ENCODE peak calls at places on chromosomes 1 and 21, in five cellular contexts. One of them, this sample, is unnamed.

GRCh38 chr21:34029724-34030528 is 43.5 kb upstream of the MRPS6 start:
- DNase-seq in A549: peak; percentile 53
- DNase-seq in uterus: peak; percentile 49
- DNase-seq in IMR-90: peak; percentile 82
- DNase-seq in ovary: no peak
- DNase-seq in this sample: peak; percentile 36

GRCh38 chr1:112318698-112319370 is 77.2 kb upstream of the CTTNBP2NL start:
- DNase-seq in IMR-90: no peak
- DNase-seq in uterus: no peak
- DNase-seq in ovary: no peak
- DNase-seq in A549: no peak
- DNase-seq in this sample: no peak

GRCh38 chr1:38132681-38133080 is 86.1 kb upstream of the POU3F1 start:
- DNase-seq in uterus: no peak
- DNase-seq in ovary: no peak
- DNase-seq in A549: no peak
- DNase-seq in IMR-90: no peak
- DNase-seq in this sample: no peak

GRCh38 chr1:72284398-72285073 is 2.2 kb upstream of the NEGR1 start:
- DNase-seq in ovary: peak; percentile 65
- DNase-seq in A549: no peak
- DNase-seq in uterus: peak; percentile 31
- DNase-seq in IMR-90: peak; percentile 96
- DNase-seq in this sample: no peak

GRCh38 chr1:71088645-71089287 is 7.9 kb upstream of the ZRANB2 start:
- DNase-seq in IMR-90: no peak
- DNase-seq in uterus: no peak
- DNase-seq in ovary: no peak
- DNase-seq in A549: no peak
- DNase-seq in this sample: no peak

GRCh38 chr1:16980473-16981268 is at the start of gene MFAP2:
- DNase-seq in A549: no peak
- DNase-seq in uterus: peak; percentile 62
- DNase-seq in ovary: peak; percentile 64
- DNase-seq in IMR-90: no peak
- DNase-seq in this sample: no peak

GRCh38 chr1:234286206-234286605 is 87.0 kb upstream of the COA6 start:
- DNase-seq in IMR-90: no peak
- DNase-seq in A549: no peak
- DNase-seq in uterus: no peak
- DNase-seq in ovary: no peak
- DNase-seq in this sample: no peak

GRCh38 chr1:70205076-70205436 is 323 bp downstream of the LRRC40 start:
- DNase-seq in IMR-90: no peak
- DNase-seq in uterus: no peak
- DNase-seq in A549: no peak
- DNase-seq in ovary: no peak
- DNase-seq in this sample: no peak

GRCh38 chr1:59738152-59738551 is 76.6 kb upstream of the HOOK1 start:
- DNase-seq in ovary: no peak
- DNase-seq in A549: no peak
- DNase-seq in IMR-90: peak; percentile 93
- DNase-seq in uterus: no peak
- DNase-seq in this sample: no peak

GRCh38 chr21:38806153-38806941 is 618 bp downstream of the ETS2 start:
- DNase-seq in IMR-90: no peak
- DNase-seq in uterus: no peak
- DNase-seq in ovary: peak; percentile 69
- DNase-seq in A549: no peak
- DNase-seq in this sample: no peak

GRCh38 chr1:217535601-217536377 is 95.1 kb downstream of the GPATCH2 start:
- DNase-seq in uterus: no peak
- DNase-seq in A549: no peak
- DNase-seq in IMR-90: no peak
- DNase-seq in ovary: no peak
- DNase-seq in this sample: no peak

GRCh38 chr1:225581193-225581592 is 71.7 kb downstream of the ENAH start:
- DNase-seq in IMR-90: no peak
- DNase-seq in ovary: no peak
- DNase-seq in A549: no peak
- DNase-seq in uterus: no peak
- DNase-seq in this sample: no peak

GRCh38 chr21:42669069-42669468 is 15.6 kb downstream of the PDE9A start:
- DNase-seq in ovary: peak; percentile 63
- DNase-seq in A549: no peak
- DNase-seq in uterus: peak; percentile 73
- DNase-seq in IMR-90: no peak
- DNase-seq in this sample: no peak

GRCh38 chr21:42670058-42670830 is 16.8 kb downstream of the PDE9A start:
- DNase-seq in A549: no peak
- DNase-seq in IMR-90: no peak
- DNase-seq in uterus: no peak
- DNase-seq in ovary: no peak
- DNase-seq in this sample: no peak

GRCh38 chr21:42668193-42668592 is 14.8 kb downstream of the PDE9A start:
- DNase-seq in A549: no peak
- DNase-seq in uterus: no peak
- DNase-seq in ovary: no peak
- DNase-seq in IMR-90: no peak
- DNase-seq in this sample: no peak

GRCh38 chr21:42666918-42667317 is 13.5 kb downstream of the PDE9A start:
- DNase-seq in A549: no peak
- DNase-seq in uterus: no peak
- DNase-seq in ovary: no peak
- DNase-seq in IMR-90: no peak
- DNase-seq in this sample: no peak

GRCh38 chr21:42668620-42669019 is 15.2 kb downstream of the PDE9A start:
- DNase-seq in uterus: peak; percentile 36
- DNase-seq in A549: no peak
- DNase-seq in IMR-90: no peak
- DNase-seq in ovary: no peak
- DNase-seq in this sample: no peak
- TF ChIP-seq POLR2A in uterus: no peak
- TF ChIP-seq POLR2A in A549: no peak
- TF ChIP-seq POLR2A in IMR-90: no peak
- TF ChIP-seq POLR2A in ovary: no peak
- TF ChIP-seq POLR2A in this sample: no peak

DNA sequence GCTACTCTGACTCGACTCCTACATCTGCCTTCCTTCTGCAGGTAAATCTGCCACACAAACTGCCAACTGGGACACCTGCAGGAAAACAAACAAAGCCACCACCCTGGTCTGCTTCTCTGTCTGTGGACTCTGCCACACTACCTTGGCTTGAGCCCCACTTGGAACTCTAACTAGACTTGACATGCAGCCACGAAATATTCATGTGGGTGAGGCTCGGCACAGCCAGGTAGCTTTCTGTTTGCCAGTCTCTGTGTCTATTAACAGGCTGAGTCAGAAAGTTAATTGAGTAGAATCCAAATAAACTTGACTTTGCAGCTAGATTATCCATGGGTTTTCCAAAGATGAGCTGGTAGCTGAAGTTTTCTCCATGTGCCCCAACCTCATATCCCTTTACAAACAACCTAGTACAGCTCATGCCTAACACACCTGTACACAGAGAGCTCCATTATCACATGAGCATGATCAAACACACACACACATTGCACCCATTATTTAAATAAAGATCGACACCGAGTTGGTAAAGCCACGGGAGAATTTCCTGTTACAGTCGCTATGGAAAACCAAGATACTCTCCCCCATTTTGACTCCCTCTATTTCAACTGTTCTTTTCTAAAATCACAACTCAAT is 811 bp downstream of the C1orf116 start:
- DNase-seq in IMR-90: no peak
- DNase-seq in A549: no peak
- DNase-seq in uterus: no peak
- DNase-seq in ovary: no peak
- DNase-seq in this sample: no peak
- TF ChIP-seq POLR2A in IMR-90: no peak
- TF ChIP-seq POLR2A in A549: no peak
- TF ChIP-seq POLR2A in uterus: no peak
- TF ChIP-seq POLR2A in ovary: no peak
- TF ChIP-seq POLR2A in this sample: no peak

GRCh38 chr1:202961220-202961880 is 3.2 kb upstream of the ADIPOR1 start:
- DNase-seq in ovary: no peak
- DNase-seq in IMR-90: no peak
- DNase-seq in A549: no peak
- DNase-seq in uterus: no peak
- DNase-seq in this sample: no peak
- TF ChIP-seq POLR2A in ovary: no peak
- TF ChIP-seq POLR2A in IMR-90: no peak
- TF ChIP-seq POLR2A in A549: no peak
- TF ChIP-seq POLR2A in uterus: no peak
- TF ChIP-seq POLR2A in this sample: no peak

DNA sequence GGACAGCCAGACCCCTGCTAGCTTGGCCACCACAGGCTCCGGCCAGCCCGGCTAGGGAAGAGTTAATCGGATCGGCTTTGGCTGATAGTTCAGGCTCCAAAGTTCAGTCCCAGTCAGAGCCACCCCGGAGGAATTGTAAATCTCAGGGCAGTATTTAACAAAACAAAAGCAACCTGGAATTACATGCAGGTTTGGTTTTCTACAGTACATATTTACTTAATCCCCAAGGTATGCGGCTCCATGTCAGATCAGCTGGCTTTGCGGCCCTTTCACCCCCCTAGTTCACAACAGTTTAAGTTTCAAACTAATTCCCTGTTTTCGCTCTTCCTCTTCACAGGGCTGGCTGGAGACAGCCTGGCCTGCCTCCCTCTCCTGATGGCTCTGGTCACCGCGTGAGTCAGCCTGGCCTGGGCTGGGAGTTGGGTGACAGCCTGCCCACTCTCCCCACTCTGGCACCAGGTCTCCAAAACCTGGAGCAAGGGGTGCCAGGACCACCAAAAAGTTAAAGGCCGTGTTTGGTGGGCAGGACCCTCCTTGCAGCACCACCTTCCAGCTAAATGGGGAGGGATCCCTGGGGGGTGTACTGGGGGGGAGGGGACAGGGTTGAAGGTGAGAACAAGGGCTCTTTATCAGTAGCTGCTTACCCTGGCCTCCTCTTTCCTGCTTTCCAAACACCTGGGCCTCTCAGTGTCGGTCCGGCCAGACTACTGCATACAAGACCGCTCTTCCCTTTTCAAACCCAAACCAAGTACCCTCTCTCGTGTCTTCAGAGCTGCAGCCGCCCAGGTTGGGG is 1.9 kb downstream of the DHRS3 start:
- DNase-seq in IMR-90: peak; percentile 62
- DNase-seq in uterus: peak; percentile 52
- DNase-seq in A549: no peak
- DNase-seq in ovary: peak; percentile 61
- DNase-seq in this sample: no peak
- TF ChIP-seq POLR2A in IMR-90: peak; percentile 51
- TF ChIP-seq POLR2A in uterus: no peak
- TF ChIP-seq POLR2A in A549: no peak
- TF ChIP-seq POLR2A in ovary: no peak
- TF ChIP-seq POLR2A in this sample: no peak

GRCh38 chr21:41832230-41833137 is 46.7 kb downstream of the PRDM15 start:
- DNase-seq in ovary: no peak
- DNase-seq in A549: no peak
- DNase-seq in IMR-90: no peak
- DNase-seq in uterus: no peak
- DNase-seq in this sample: no peak
- TF ChIP-seq POLR2A in ovary: no peak
- TF ChIP-seq POLR2A in A549: no peak
- TF ChIP-seq POLR2A in IMR-90: no peak
- TF ChIP-seq POLR2A in uterus: no peak
- TF ChIP-seq POLR2A in this sample: no peak

This sample was measured in GM12892.